ENCODE peak calls at places on chromosomes 11 and 22, in five cellular contexts. F is neuronal stem cell, L is psoas muscle, X is heart right ventricle, B is IMR-90. V is an unnamed sample. For H3K27me3, the result is how much of the 10 kb centered on the place peaks cover.

GRCh38 chr11:44313701-44314489 is 4.0 kb upstream of the ALX4 start:
- DNase-seq in F (no peak), L (no peak), X (no peak), B (no peak), V (no peak)

GRCh38 chr22:49968313-49968830 is 7.8 kb downstream of the PIM3 start:
- DNase-seq in F (no peak), L (peak), X (no peak), B (no peak), V (no peak)

GRCh38 chr11:78224506-78224905 is 35.8 kb downstream of the USP35 start:
- DNase-seq in F (no peak), L (no peak), X (no peak), B (no peak), V (no peak)

GRCh38 chr11:69321877-69322350 is 28.0 kb downstream of the MYEOV start:
- DNase-seq in F (no peak), L (no peak), X (no peak), B (peak), V (peak)

GRCh38 chr22:25760848-25761595 is 19.0 kb downstream of the MYO18B start:
- DNase-seq in F (no peak), L (no peak), X (no peak), B (no peak), V (no peak)

GRCh38 chr11:126357969-126358762 is 2.7 kb downstream of the ST3GAL4 start:
- DNase-seq in F (no peak), L (no peak), X (no peak), B (no peak), V (no peak)

GRCh38 chr11:112345708-112346107 is 85.0 kb upstream of the PLET1 start:
- DNase-seq in F (no peak), L (no peak), X (no peak), B (no peak), V (no peak)

GRCh38 chr22:50507991-50508884 is at the start of gene NCAPH2:
- DNase-seq in F (peak), L (peak), X (peak), B (peak), V (peak)

GRCh38 chr11:123494195-123495050 is 64.4 kb downstream of the GRAMD1B start:
- DNase-seq in F (peak), L (no peak), X (no peak), B (peak), V (no peak)

GRCh38 chr11:33701831-33702230 is 1.2 kb upstream of the C11orf91 start:
- DNase-seq in F (no peak), L (no peak), X (peak), B (peak), V (no peak)

GRCh38 chr22:46068908-46069481 is 81.3 kb upstream of the PPARA start:
- DNase-seq in F (no peak), L (peak), X (no peak), B (peak), V (peak)

GRCh38 chr11:68387840-68388239 is 72.7 kb upstream of the PPP6R3 start:
- DNase-seq in F (no peak), L (no peak), X (no peak), B (no peak), V (no peak)

DNA sequence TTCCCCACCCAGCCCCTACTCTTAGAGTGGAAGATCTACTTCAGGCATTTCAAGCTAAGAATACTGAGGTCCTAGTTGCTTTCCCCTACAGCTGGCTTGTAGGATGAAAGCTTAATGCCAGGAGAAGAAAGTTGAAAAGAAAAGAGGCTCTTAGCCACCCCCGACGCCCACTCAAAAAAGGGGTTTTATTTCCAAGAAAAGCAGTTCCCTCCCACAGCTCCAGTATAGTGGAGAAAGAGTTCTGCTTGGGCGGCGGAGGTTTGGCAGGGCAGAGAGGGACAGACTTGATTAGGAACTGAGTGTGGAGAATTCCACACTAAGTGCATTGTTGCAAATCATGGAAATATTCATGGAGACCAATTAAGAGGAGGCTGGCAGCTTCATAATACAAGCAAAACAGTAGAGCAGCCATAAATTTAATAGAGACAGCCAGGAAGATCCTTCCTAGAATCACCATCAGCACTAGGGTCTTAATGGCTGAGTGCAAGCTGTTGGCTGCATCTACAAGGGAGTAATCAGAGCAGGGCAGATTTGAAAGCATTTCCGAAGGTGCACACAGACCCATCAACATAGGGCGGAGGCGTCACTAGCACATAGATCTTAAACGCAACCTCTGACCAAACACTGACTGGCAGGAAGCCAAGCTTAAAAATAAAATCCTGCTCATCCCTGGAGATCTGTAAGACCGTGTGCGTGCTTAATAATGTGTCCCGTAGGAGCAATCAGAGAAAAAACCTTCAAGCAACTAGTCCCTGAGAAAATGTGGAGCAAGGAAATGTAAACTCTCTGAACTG is 470.7 kb downstream of the ETS1 start:
- DNase-seq in F (no peak), L (no peak), X (peak), B (no peak), V (no peak)
- H3K4me3 ChIP-seq in F (no peak), L (no peak), X (no peak), B (no peak), V (no peak)

DNA sequence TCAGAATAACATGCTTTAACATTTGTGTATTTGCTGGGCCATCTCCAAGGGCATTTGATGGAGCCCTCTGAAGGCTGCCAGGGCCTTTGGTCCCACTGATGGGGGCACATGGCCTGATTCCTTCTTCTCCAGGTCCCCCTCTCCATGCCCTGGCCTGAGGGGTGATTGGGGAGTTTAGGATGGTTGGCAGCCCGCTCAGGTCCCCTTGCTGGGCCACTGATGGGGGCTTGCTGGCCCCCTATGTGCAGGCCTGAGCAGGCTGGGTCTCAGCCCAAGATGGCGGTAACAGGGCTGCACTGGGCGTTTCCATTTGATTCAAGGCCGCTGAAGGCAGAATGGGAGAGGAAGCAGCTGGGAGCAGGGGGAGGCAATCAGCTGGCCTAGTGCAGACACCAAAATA is 113.7 kb upstream of the NECTIN1 start:
- DNase-seq in F (no peak), L (no peak), X (no peak), B (no peak), V (no peak)
- H3K27me3 ChIP-seq in F (under half), L (under half), X (under half), B (under half), V (under half)

GRCh38 chr11:86440305-86440716 is 65.6 kb downstream of the CCDC81 start:
- DNase-seq in F (no peak), L (peak), X (peak), B (peak), V (peak)
- H3K4me3 ChIP-seq in F (no peak), L (no peak), X (no peak), B (no peak), V (no peak)

GRCh38 chr22:42614312-42615091 is at the start of gene POLDIP3:
- DNase-seq in F (peak), L (peak), X (peak), B (peak), V (peak)

GRCh38 chr22:42617155-42617983 is 2.7 kb upstream of the POLDIP3 start:
- DNase-seq in F (no peak), L (no peak), X (no peak), B (no peak), V (no peak)

GRCh38 chr22:42612336-42612735 is 2.3 kb downstream of the POLDIP3 start:
- DNase-seq in F (no peak), L (no peak), X (no peak), B (no peak), V (no peak)

GRCh38 chr22:42613869-42614268 is 814 bp downstream of the POLDIP3 start:
- DNase-seq in F (no peak), L (no peak), X (no peak), B (no peak), V (no peak)

DNA sequence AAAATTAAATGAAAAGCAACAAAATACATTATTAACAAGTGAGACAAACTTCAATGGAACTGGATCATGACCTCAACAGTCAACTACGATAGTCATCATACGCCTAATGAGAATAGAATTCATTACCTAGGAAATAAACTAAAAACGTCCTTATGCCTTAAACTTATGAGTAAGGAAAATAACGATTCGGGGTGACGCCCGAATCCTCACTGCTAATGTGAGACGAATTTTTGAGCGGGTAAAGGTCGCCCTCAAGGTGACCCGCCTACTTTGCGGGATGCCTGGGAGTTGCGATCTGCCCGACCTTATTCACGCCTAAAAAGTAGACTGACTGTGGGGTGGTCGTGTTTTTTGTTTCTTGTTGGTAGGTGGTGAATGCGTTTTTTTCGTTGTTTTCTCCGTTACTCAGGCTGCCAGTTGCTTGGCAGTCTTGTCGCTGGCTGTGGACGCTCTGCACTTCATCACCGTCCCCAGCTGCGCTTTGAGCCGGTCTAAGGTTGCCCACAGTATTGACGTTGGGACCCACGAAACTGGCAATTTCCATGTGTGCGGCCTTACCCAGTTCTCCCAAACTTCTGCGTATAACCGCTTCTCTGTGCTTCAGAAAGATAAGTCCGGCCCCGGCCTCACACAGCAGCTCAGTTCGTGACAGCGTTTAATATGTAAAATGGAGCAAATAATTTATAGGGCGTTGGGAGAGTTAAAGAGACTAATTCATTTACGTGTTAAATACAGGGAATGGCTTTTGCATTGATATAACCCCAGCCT is 593 bp upstream of the POLDIP3 start:
- DNase-seq in F (peak), L (peak), X (peak), B (peak), V (peak)
- H3K27me3 ChIP-seq in F (under half), L (under half), X (under half), B (under half), V (under half)

GRCh38 chr22:35531695-35532094 is 8.9 kb upstream of the RASD2 start:
- DNase-seq in F (no peak), L (no peak), X (no peak), B (no peak), V (no peak)
- H3K4me3 ChIP-seq in F (no peak), L (no peak), X (no peak), B (no peak), V (no peak)

GRCh38 chr11:122180435-122180834 is 64.4 kb upstream of the BLID start:
- DNase-seq in F (no peak), L (no peak), X (no peak), B (peak), V (peak)

GRCh38 chr11:122179966-122180365 is 64.0 kb upstream of the BLID start:
- DNase-seq in F (no peak), L (no peak), X (no peak), B (no peak), V (no peak)

GRCh38 chr11:122183933-122184332 is 67.9 kb upstream of the BLID start:
- DNase-seq in F (no peak), L (no peak), X (no peak), B (no peak), V (no peak)

GRCh38 chr11:122181372-122181771 is 65.4 kb upstream of the BLID start:
- DNase-seq in F (no peak), L (no peak), X (no peak), B (no peak), V (no peak)

DNA sequence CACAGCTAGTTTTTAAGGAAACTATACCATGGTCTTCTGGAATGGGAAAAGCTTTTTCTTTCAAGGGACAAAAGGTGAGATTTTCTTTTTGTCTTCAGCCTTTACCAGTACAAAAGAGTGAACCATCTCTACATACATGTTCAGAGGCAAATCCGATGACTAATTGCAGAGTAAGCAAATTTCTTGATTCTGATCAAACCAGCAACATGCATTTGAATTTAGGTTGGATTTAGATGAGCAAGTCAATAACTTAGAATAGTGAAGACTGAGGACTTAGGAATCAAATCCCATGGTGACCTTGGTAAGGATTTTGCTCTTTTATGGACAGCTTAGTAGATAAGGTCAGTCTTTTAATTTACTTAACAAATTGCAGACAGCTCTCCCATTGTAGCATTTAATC is 65.9 kb upstream of the BLID start:
- DNase-seq in F (no peak), L (no peak), X (no peak), B (no peak), V (no peak)
- H3K27me3 ChIP-seq in F (under half), L (under half), X (under half), B (under half), V (under half)